ENCODE peak calls at places on chromosome 1, in seven cellular contexts. One of them, this sample, is unnamed.

GRCh38 chr1:44609768-44610526 is 64.3 kb downstream of the TMEM53 start:
- DNase-seq in ACHN: no peak
- DNase-seq in CD4-positive, alpha-beta T cell: no peak
- DNase-seq in GM23248: no peak
- DNase-seq in HS-5: no peak
- DNase-seq in cardiac fibroblast: no peak
- DNase-seq in esophagus squamous epithelium: no peak
- DNase-seq in this sample: no peak

GRCh38 chr1:29800120-29800519 is 563.8 kb downstream of the PTPRU start:
- DNase-seq in cardiac fibroblast: no peak
- DNase-seq in esophagus squamous epithelium: no peak
- DNase-seq in HS-5: no peak
- DNase-seq in GM23248: no peak
- DNase-seq in ACHN: no peak
- DNase-seq in CD4-positive, alpha-beta T cell: no peak
- DNase-seq in this sample: no peak

GRCh38 chr1:226655251-226656163 is 83.6 kb downstream of the ITPKB start:
- DNase-seq in CD4-positive, alpha-beta T cell: no peak
- DNase-seq in GM23248: no peak
- DNase-seq in esophagus squamous epithelium: no peak
- DNase-seq in cardiac fibroblast: no peak
- DNase-seq in ACHN: no peak
- DNase-seq in HS-5: no peak
- DNase-seq in this sample: peak; percentile 29

GRCh38 chr1:81217058-81217457 is 583.7 kb upstream of the ADGRL2 start:
- DNase-seq in esophagus squamous epithelium: no peak
- DNase-seq in HS-5: no peak
- DNase-seq in ACHN: no peak
- DNase-seq in CD4-positive, alpha-beta T cell: no peak
- DNase-seq in cardiac fibroblast: no peak
- DNase-seq in GM23248: no peak
- DNase-seq in this sample: no peak

GRCh38 chr1:25430073-25430665 is 528 bp upstream of the MACO1 start:
- DNase-seq in GM23248: peak; percentile 96
- DNase-seq in esophagus squamous epithelium: peak; percentile 49
- DNase-seq in cardiac fibroblast: peak; percentile 80
- DNase-seq in CD4-positive, alpha-beta T cell: peak; percentile 87
- DNase-seq in ACHN: peak; percentile 76
- DNase-seq in HS-5: no peak
- DNase-seq in this sample: peak; percentile 89

GRCh38 chr1:83900530-83900929 is 98.4 kb downstream of the TTLL7 start:
- DNase-seq in ACHN: no peak
- DNase-seq in esophagus squamous epithelium: no peak
- DNase-seq in GM23248: peak; percentile 53
- DNase-seq in HS-5: peak; percentile 45
- DNase-seq in cardiac fibroblast: peak; percentile 41
- DNase-seq in CD4-positive, alpha-beta T cell: no peak
- DNase-seq in this sample: no peak

GRCh38 chr1:68229927-68230812 is 2.2 kb downstream of the WLS start:
- DNase-seq in esophagus squamous epithelium: no peak
- DNase-seq in HS-5: no peak
- DNase-seq in GM23248: peak; percentile 47
- DNase-seq in cardiac fibroblast: peak; percentile 64
- DNase-seq in CD4-positive, alpha-beta T cell: no peak
- DNase-seq in ACHN: no peak
- DNase-seq in this sample: peak; percentile 66

GRCh38 chr1:89833183-89834077 is 12.6 kb downstream of the LRRC8D start:
- DNase-seq in ACHN: no peak
- DNase-seq in cardiac fibroblast: no peak
- DNase-seq in HS-5: no peak
- DNase-seq in CD4-positive, alpha-beta T cell: no peak
- DNase-seq in GM23248: no peak
- DNase-seq in esophagus squamous epithelium: no peak
- DNase-seq in this sample: no peak

GRCh38 chr1:27542463-27543273 is 52.7 kb upstream of the WASF2 start:
- DNase-seq in cardiac fibroblast: peak; percentile 68
- DNase-seq in ACHN: peak; percentile 50
- DNase-seq in GM23248: peak; percentile 70
- DNase-seq in CD4-positive, alpha-beta T cell: no peak
- DNase-seq in esophagus squamous epithelium: no peak
- DNase-seq in HS-5: peak; percentile 43
- DNase-seq in this sample: peak; percentile 48

GRCh38 chr1:231395996-231396385 is 26.1 kb downstream of the EGLN1 start:
- DNase-seq in cardiac fibroblast: no peak
- DNase-seq in ACHN: peak; percentile 65
- DNase-seq in esophagus squamous epithelium: no peak
- DNase-seq in GM23248: no peak
- DNase-seq in CD4-positive, alpha-beta T cell: no peak
- DNase-seq in HS-5: no peak
- DNase-seq in this sample: no peak